ENCODE peak calls at places on chromosomes 11 and 22, in four cellular contexts. X is mucosa of gallbladder; N is CD4-positive, alpha-beta T cell; B is pancreas. T is an unnamed sample.

GRCh38 chr11:120142072-120142423 is 4.1 kb upstream of the TRIM29 start:
- DNase-seq in N (no peak), X (peak), B (no peak), T (no peak)

GRCh38 chr22:49476176-49476575 is 351.5 kb downstream of the BRD1 start:
- DNase-seq in X (no peak), N (no peak), B (no peak), T (no peak)

GRCh38 chr22:24105018-24105360 is 76.3 kb upstream of the SUSD2 start:
- DNase-seq in N (no peak), X (no peak), B (no peak), T (peak)

GRCh38 chr11:7892059-7892699 is 38.9 kb downstream of the OR10A6 start:
- DNase-seq in B (no peak), X (no peak), N (no peak), T (no peak)

GRCh38 chr11:4491878-4492606 is 9.6 kb downstream of the OR52K1 start:
- DNase-seq in N (no peak), X (no peak), B (no peak), T (no peak)

GRCh38 chr22:29947410-29948387 is 64.7 kb downstream of the MTMR3 start:
- DNase-seq in B (no peak), X (no peak), N (no peak), T (no peak)

GRCh38 chr11:107561688-107562087 is 3.8 kb downstream of the ALKBH8 start:
- DNase-seq in X (no peak), N (no peak), B (no peak), T (no peak)

GRCh38 chr11:46639197-46639839 is 22.0 kb downstream of the ATG13 start:
- DNase-seq in B (no peak), X (no peak), N (no peak), T (no peak)

GRCh38 chr11:11843233-11843632 is 1.5 kb downstream of the USP47 start:
- DNase-seq in N (no peak), B (no peak), X (no peak), T (no peak)

GRCh38 chr11:47056261-47056915 is 119.8 kb downstream of the CSTPP1 start:
- DNase-seq in B (no peak), N (no peak), X (no peak), T (no peak)

GRCh38 chr11:86116386-86116726 is 47.5 kb upstream of the PICALM start:
- DNase-seq in X (no peak), N (no peak), B (no peak), T (no peak)

GRCh38 chr11:134235399-134235798 is 10.9 kb downstream of the VPS26B start:
- DNase-seq in N (no peak), X (no peak), B (no peak), T (no peak)

GRCh38 chr11:102853956-102854355 is 10.5 kb upstream of the MMP3 start:
- DNase-seq in B (no peak), N (no peak), X (peak), T (no peak)

GRCh38 chr22:30196141-30196866 is 50.3 kb downstream of the LIF start:
- DNase-seq in X (peak), N (peak), B (peak), T (peak)

GRCh38 chr11:724063-724732 is 18.2 kb downstream of the EPS8L2 start:
- DNase-seq in N (no peak), X (no peak), B (peak), T (no peak)

GRCh38 chr11:9527481-9528140 is 45.9 kb upstream of the WEE1 start:
- DNase-seq in X (peak), N (no peak), B (no peak), T (no peak)

GRCh38 chr11:99069831-99070444 is 49.2 kb downstream of the CNTN5 start:
- DNase-seq in B (peak), X (peak), N (no peak), T (no peak)

GRCh38 chr11:8906629-8907028 is 4.4 kb upstream of the AKIP1 start:
- DNase-seq in N (no peak), B (no peak), X (no peak), T (no peak)

GRCh38 chr22:46010177-46010867 is 33.4 kb upstream of the WNT7B start:
- DNase-seq in N (no peak), X (no peak), B (no peak), T (no peak)

GRCh38 chr22:41367039-41367679 is 14.6 kb upstream of the TEF start:
- DNase-seq in N (no peak), X (peak), B (peak), T (peak)

GRCh38 chr11:119316017-119316728 is 757 bp downstream of the MCAM start:
- DNase-seq in X (no peak), N (no peak), B (peak), T (no peak)

GRCh38 chr11:25650319-25650718 is 681.6 kb upstream of the ANO3 start:
- DNase-seq in B (no peak), X (no peak), N (no peak), T (no peak)

GRCh38 chr22:39520874-39521857 is 804 bp downstream of the ATF4 start:
- DNase-seq in B (peak), N (peak), X (peak), T (peak)

GRCh38 chr22:40911772-40912171 is 39.4 kb upstream of the RBX1 start:
- DNase-seq in X (no peak), B (no peak), N (no peak), T (no peak)

GRCh38 chr22:49021097-49021925 is 806.4 kb downstream of the BRD1 start:
- DNase-seq in N (no peak), B (no peak), X (no peak), T (peak)

GRCh38 chr22:19704355-19705015 is 9.8 kb upstream of the SEPTIN5 start:
- DNase-seq in B (no peak), N (no peak), X (no peak), T (no peak)

GRCh38 chr11:76806131-76806530 is 23.0 kb downstream of the TSKU start:
- DNase-seq in N (no peak), X (peak), B (no peak), T (no peak)

GRCh38 chr22:32617271-32617670 is 142.7 kb downstream of the FBXO7 start:
- DNase-seq in N (no peak), B (no peak), X (no peak), T (no peak)

GRCh38 chr11:114154271-114155047 is 94.9 kb downstream of the ZBTB16 start:
- DNase-seq in X (no peak), N (no peak), B (no peak), T (no peak)

GRCh38 chr11:102831128-102831708 is 12.2 kb downstream of the MMP3 start:
- DNase-seq in X (peak), N (no peak), B (no peak), T (no peak)

GRCh38 chr11:117180020-117180419 is 1.5 kb downstream of the SIDT2 start:
- DNase-seq in N (no peak), X (no peak), B (peak), T (no peak)

GRCh38 chr11:77547863-77548551 is 41.7 kb upstream of the AQP11 start:
- DNase-seq in B (peak), X (peak), N (no peak), T (peak)

GRCh38 chr11:47923667-47924066 is 56.7 kb upstream of the PTPRJ start:
- DNase-seq in X (peak), B (peak), N (no peak), T (no peak)

GRCh38 chr22:49008682-49009235 is 818.9 kb downstream of the BRD1 start:
- DNase-seq in B (no peak), N (no peak), X (no peak), T (peak)

T was measured in WERI-Rb-1.